ENCODE peak calls at places on chromosomes 2 and 18, in six cellular contexts. Z, F, C, O, T and A are unnamed samples.

GRCh38 chr18:37541517-37541916 is 24.1 kb downstream of the CELF4 start:
- DNase-seq in Z (no peak), F (no peak), C (no peak), O (no peak), T (no peak), A (no peak)

GRCh38 chr18:12554796-12555388 is 103.0 kb downstream of the SPIRE1 start:
- DNase-seq in Z (no peak), F (no peak), C (no peak), O (peak; percentile 57), T (no peak), A (no peak)

GRCh38 chr2:10390369-10390801 is 57.7 kb downstream of the ODC1 start:
- DNase-seq in Z (no peak), F (peak; percentile 19), C (no peak), O (peak; percentile 43), T (no peak), A (no peak)

GRCh38 chr2:157194097-157194688 is 63.3 kb upstream of the GALNT5 start:
- DNase-seq in Z (peak; percentile 52), F (peak; percentile 70), C (no peak), O (peak; percentile 28), T (peak; percentile 30), A (peak; percentile 74)

GRCh38 chr2:170371231-170371630 is 193.3 kb downstream of the MYO3B start:
- DNase-seq in Z (no peak), F (no peak), C (no peak), O (no peak), T (no peak), A (no peak)

GRCh38 chr2:128436498-128437180 is 118.0 kb upstream of the HS6ST1 start:
- DNase-seq in Z (no peak), F (no peak), C (no peak), O (no peak), T (no peak), A (no peak)

GRCh38 chr2:85750509-85751299 is 3.1 kb upstream of the ATOH8 start:
- DNase-seq in Z (peak; percentile 49), F (peak; percentile 45), C (peak; percentile 78), O (peak; percentile 84), T (peak; percentile 55), A (peak; percentile 54)

GRCh38 chr2:197307236-197307932 is 3.2 kb downstream of the ANKRD44 start:
- DNase-seq in Z (no peak), F (no peak), C (no peak), O (peak; percentile 82), T (no peak), A (no peak)

GRCh38 chr2:196957881-196958525 is 31.5 kb upstream of the PGAP1 start:
- DNase-seq in Z (no peak), F (no peak), C (no peak), O (no peak), T (peak; percentile 51), A (no peak)

GRCh38 chr2:40962026-40962425 is 510.1 kb upstream of the SLC8A1 start:
- DNase-seq in Z (peak; percentile 11), F (no peak), C (no peak), O (no peak), T (no peak), A (no peak)

GRCh38 chr2:38057651-38058410 is 18.1 kb downstream of the CYP1B1 start:
- DNase-seq in Z (no peak), F (no peak), C (no peak), O (peak; percentile 58), T (no peak), A (no peak)

GRCh38 chr2:1816414-1816911 is 72.1 kb upstream of the PXDN start:
- DNase-seq in Z (no peak), F (no peak), C (no peak), O (no peak), T (no peak), A (no peak)

GRCh38 chr2:45403036-45403435 is 208.0 kb downstream of the SRBD1 start:
- DNase-seq in Z (no peak), F (no peak), C (no peak), O (no peak), T (no peak), A (no peak)